ENCODE peak calls at places on chromosomes 5 and 9, in ten cellular contexts. One of them, this sample, is unnamed.

GRCh38 chr5:126594676-126595485 is at the start of gene ALDH7A1:
- DNase-seq in OCI-LY7: no peak
- DNase-seq in foreskin keratinocyte: peak; percentile 87
- DNase-seq in Calu3: peak; percentile 93
- DNase-seq in esophagus squamous epithelium: peak; percentile 23
- DNase-seq in GM10248: peak; percentile 62
- DNase-seq in keratinocyte: peak; percentile 59
- DNase-seq in upper lobe of left lung: peak; percentile 93
- DNase-seq in bronchial epithelial cell: peak; percentile 75
- DNase-seq in transverse colon: peak; percentile 90
- DNase-seq in this sample: peak; percentile 68

GRCh38 chr5:59119480-59119879 is 536.6 kb downstream of the RAB3C start:
- DNase-seq in OCI-LY7: no peak
- DNase-seq in foreskin keratinocyte: no peak
- DNase-seq in Calu3: no peak
- DNase-seq in esophagus squamous epithelium: no peak
- DNase-seq in GM10248: no peak
- DNase-seq in keratinocyte: no peak
- DNase-seq in upper lobe of left lung: no peak
- DNase-seq in bronchial epithelial cell: no peak
- DNase-seq in transverse colon: no peak
- DNase-seq in this sample: no peak

GRCh38 chr5:144169904-144170275 is 569 bp downstream of the YIPF5 start:
- DNase-seq in OCI-LY7: no peak
- DNase-seq in foreskin keratinocyte: no peak
- DNase-seq in Calu3: no peak
- DNase-seq in esophagus squamous epithelium: no peak
- DNase-seq in GM10248: no peak
- DNase-seq in keratinocyte: no peak
- DNase-seq in upper lobe of left lung: no peak
- DNase-seq in bronchial epithelial cell: no peak
- DNase-seq in transverse colon: no peak
- DNase-seq in this sample: no peak

GRCh38 chr5:28648108-28648507 is 1609.7 kb upstream of the CDH9 start:
- DNase-seq in OCI-LY7: no peak
- DNase-seq in foreskin keratinocyte: peak; percentile 49
- DNase-seq in Calu3: no peak
- DNase-seq in esophagus squamous epithelium: no peak
- DNase-seq in GM10248: no peak
- DNase-seq in keratinocyte: no peak
- DNase-seq in upper lobe of left lung: no peak
- DNase-seq in bronchial epithelial cell: peak; percentile 42
- DNase-seq in transverse colon: no peak
- DNase-seq in this sample: peak; percentile 15

GRCh38 chr5:170025853-170026252 is 45.6 kb upstream of the INSYN2B start:
- DNase-seq in OCI-LY7: no peak
- DNase-seq in foreskin keratinocyte: no peak
- DNase-seq in Calu3: no peak
- DNase-seq in esophagus squamous epithelium: no peak
- DNase-seq in GM10248: no peak
- DNase-seq in keratinocyte: no peak
- DNase-seq in upper lobe of left lung: no peak
- DNase-seq in bronchial epithelial cell: no peak
- DNase-seq in transverse colon: no peak
- DNase-seq in this sample: no peak

GRCh38 chr9:127796225-127796813 is 6.4 kb upstream of the FPGS start:
- DNase-seq in OCI-LY7: peak; percentile 58
- DNase-seq in foreskin keratinocyte: no peak
- DNase-seq in Calu3: no peak
- DNase-seq in esophagus squamous epithelium: no peak
- DNase-seq in GM10248: no peak
- DNase-seq in keratinocyte: no peak
- DNase-seq in upper lobe of left lung: no peak
- DNase-seq in bronchial epithelial cell: no peak
- DNase-seq in transverse colon: no peak
- DNase-seq in this sample: no peak

GRCh38 chr5:143449772-143450171 is 46.3 kb upstream of the NR3C1 start:
- DNase-seq in OCI-LY7: no peak
- DNase-seq in foreskin keratinocyte: no peak
- DNase-seq in Calu3: no peak
- DNase-seq in esophagus squamous epithelium: no peak
- DNase-seq in GM10248: no peak
- DNase-seq in keratinocyte: no peak
- DNase-seq in upper lobe of left lung: no peak
- DNase-seq in bronchial epithelial cell: no peak
- DNase-seq in transverse colon: no peak
- DNase-seq in this sample: no peak

GRCh38 chr5:68239485-68239884 is 23.9 kb downstream of the PIK3R1 start:
- DNase-seq in OCI-LY7: no peak
- DNase-seq in foreskin keratinocyte: peak; percentile 23
- DNase-seq in Calu3: no peak
- DNase-seq in esophagus squamous epithelium: no peak
- DNase-seq in GM10248: peak; percentile 54
- DNase-seq in keratinocyte: no peak
- DNase-seq in upper lobe of left lung: no peak
- DNase-seq in bronchial epithelial cell: no peak
- DNase-seq in transverse colon: peak; percentile 77
- DNase-seq in this sample: no peak

GRCh38 chr5:150765019-150765788 is 6.4 kb upstream of the DCTN4 start:
- DNase-seq in OCI-LY7: no peak
- DNase-seq in foreskin keratinocyte: no peak
- DNase-seq in Calu3: no peak
- DNase-seq in esophagus squamous epithelium: no peak
- DNase-seq in GM10248: no peak
- DNase-seq in keratinocyte: no peak
- DNase-seq in upper lobe of left lung: no peak
- DNase-seq in bronchial epithelial cell: no peak
- DNase-seq in transverse colon: no peak
- DNase-seq in this sample: no peak

GRCh38 chr5:150762216-150762615 is 3.4 kb upstream of the DCTN4 start:
- DNase-seq in OCI-LY7: no peak
- DNase-seq in foreskin keratinocyte: no peak
- DNase-seq in Calu3: no peak
- DNase-seq in esophagus squamous epithelium: no peak
- DNase-seq in GM10248: no peak
- DNase-seq in keratinocyte: no peak
- DNase-seq in upper lobe of left lung: no peak
- DNase-seq in bronchial epithelial cell: peak; percentile 40
- DNase-seq in transverse colon: no peak
- DNase-seq in this sample: no peak

GRCh38 chr5:150764530-150764929 is 5.7 kb upstream of the DCTN4 start:
- DNase-seq in OCI-LY7: no peak
- DNase-seq in foreskin keratinocyte: no peak
- DNase-seq in Calu3: no peak
- DNase-seq in esophagus squamous epithelium: no peak
- DNase-seq in GM10248: no peak
- DNase-seq in keratinocyte: no peak
- DNase-seq in upper lobe of left lung: no peak
- DNase-seq in bronchial epithelial cell: no peak
- DNase-seq in transverse colon: no peak
- DNase-seq in this sample: no peak

GRCh38 chr5:150765789-150766149 is 7.0 kb upstream of the DCTN4 start:
- DNase-seq in OCI-LY7: no peak
- DNase-seq in foreskin keratinocyte: no peak
- DNase-seq in Calu3: no peak
- DNase-seq in esophagus squamous epithelium: no peak
- DNase-seq in GM10248: no peak
- DNase-seq in keratinocyte: no peak
- DNase-seq in upper lobe of left lung: no peak
- DNase-seq in bronchial epithelial cell: no peak
- DNase-seq in transverse colon: no peak
- DNase-seq in this sample: no peak

DNA sequence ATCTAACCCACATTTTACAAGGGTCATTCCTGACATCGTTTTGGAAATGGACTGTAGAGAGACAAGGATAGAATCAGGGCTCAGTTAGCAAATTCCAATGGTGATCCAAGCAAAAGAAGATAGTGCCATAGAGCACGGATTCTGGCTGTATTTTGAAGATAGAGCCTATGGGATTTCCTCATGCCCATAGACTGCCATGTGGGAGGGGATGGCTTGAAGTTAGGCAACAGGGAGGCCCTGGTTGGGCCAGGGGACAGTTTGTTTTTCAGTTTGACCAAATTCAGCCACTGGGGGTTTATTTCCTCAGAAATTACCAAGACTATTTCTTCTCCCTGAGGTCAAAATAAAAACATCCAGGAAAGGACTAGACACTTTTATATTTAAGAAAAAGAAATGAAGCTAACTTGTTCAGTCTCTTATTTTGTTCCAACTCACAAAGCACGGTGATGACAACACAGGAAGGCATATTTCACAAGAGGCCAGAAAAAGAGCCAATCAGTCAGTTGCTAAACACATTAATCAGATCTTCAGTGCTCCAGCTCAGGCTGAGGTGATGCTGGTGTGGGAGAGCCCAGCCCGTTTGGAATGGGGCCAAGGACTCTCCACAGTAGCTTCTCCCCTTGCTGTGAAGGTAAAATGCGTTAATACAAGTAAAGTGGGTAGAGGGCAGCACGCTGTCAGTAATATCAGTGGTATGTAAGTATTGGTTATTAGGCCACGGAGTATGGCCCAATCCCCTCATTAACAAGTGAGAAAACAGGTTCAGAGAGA is 4.4 kb upstream of the DCTN4 start:
- DNase-seq in OCI-LY7: no peak
- DNase-seq in foreskin keratinocyte: peak; percentile 92
- DNase-seq in Calu3: no peak
- DNase-seq in esophagus squamous epithelium: no peak
- DNase-seq in GM10248: no peak
- DNase-seq in keratinocyte: peak; percentile 77
- DNase-seq in upper lobe of left lung: no peak
- DNase-seq in bronchial epithelial cell: peak; percentile 97
- DNase-seq in transverse colon: peak; percentile 35
- DNase-seq in this sample: peak; percentile 90
- TF ChIP-seq CTCF in OCI-LY7: no peak
- TF ChIP-seq CTCF in foreskin keratinocyte: peak; percentile 49
- TF ChIP-seq CTCF in Calu3: no peak
- TF ChIP-seq CTCF in esophagus squamous epithelium: no peak
- TF ChIP-seq CTCF in GM10248: no peak
- TF ChIP-seq CTCF in keratinocyte: no peak
- TF ChIP-seq CTCF in upper lobe of left lung: no peak
- TF ChIP-seq CTCF in bronchial epithelial cell: no peak
- TF ChIP-seq CTCF in transverse colon: no peak
- TF ChIP-seq CTCF in this sample: no peak

GRCh38 chr5:179821298-179822058 is 773 bp downstream of the SQSTM1 start:
- DNase-seq in OCI-LY7: peak; percentile 80
- DNase-seq in foreskin keratinocyte: peak; percentile 81
- DNase-seq in Calu3: peak; percentile 98
- DNase-seq in esophagus squamous epithelium: peak; percentile 71
- DNase-seq in GM10248: peak; percentile 91
- DNase-seq in keratinocyte: no peak
- DNase-seq in upper lobe of left lung: peak; percentile 96
- DNase-seq in bronchial epithelial cell: peak; percentile 80
- DNase-seq in transverse colon: peak; percentile 97
- DNase-seq in this sample: peak; percentile 97

GRCh38 chr5:179819296-179820126 is 1.2 kb upstream of the SQSTM1 start:
- DNase-seq in OCI-LY7: peak; percentile 47
- DNase-seq in foreskin keratinocyte: peak; percentile 70
- DNase-seq in Calu3: peak; percentile 90
- DNase-seq in esophagus squamous epithelium: no peak
- DNase-seq in GM10248: peak; percentile 61
- DNase-seq in keratinocyte: no peak
- DNase-seq in upper lobe of left lung: peak; percentile 91
- DNase-seq in bronchial epithelial cell: peak; percentile 45
- DNase-seq in transverse colon: peak; percentile 77
- DNase-seq in this sample: peak; percentile 60

GRCh38 chr5:179822059-179822432 is 1.3 kb downstream of the SQSTM1 start:
- DNase-seq in OCI-LY7: no peak
- DNase-seq in foreskin keratinocyte: no peak
- DNase-seq in Calu3: no peak
- DNase-seq in esophagus squamous epithelium: no peak
- DNase-seq in GM10248: no peak
- DNase-seq in keratinocyte: no peak
- DNase-seq in upper lobe of left lung: no peak
- DNase-seq in bronchial epithelial cell: no peak
- DNase-seq in transverse colon: no peak
- DNase-seq in this sample: no peak

GRCh38 chr5:179820127-179820482 is 600 bp upstream of the SQSTM1 start:
- DNase-seq in OCI-LY7: no peak
- DNase-seq in foreskin keratinocyte: no peak
- DNase-seq in Calu3: no peak
- DNase-seq in esophagus squamous epithelium: no peak
- DNase-seq in GM10248: no peak
- DNase-seq in keratinocyte: no peak
- DNase-seq in upper lobe of left lung: no peak
- DNase-seq in bronchial epithelial cell: no peak
- DNase-seq in transverse colon: no peak
- DNase-seq in this sample: no peak

GRCh38 chr5:179820483-179821297 is at the start of gene SQSTM1:
- DNase-seq in OCI-LY7: peak; percentile 88
- DNase-seq in foreskin keratinocyte: peak; percentile 65
- DNase-seq in Calu3: peak; percentile 91
- DNase-seq in esophagus squamous epithelium: no peak
- DNase-seq in GM10248: peak; percentile 90
- DNase-seq in keratinocyte: no peak
- DNase-seq in upper lobe of left lung: peak; percentile 98
- DNase-seq in bronchial epithelial cell: peak; percentile 45
- DNase-seq in transverse colon: peak; percentile 88
- DNase-seq in this sample: peak; percentile 87
- TF ChIP-seq CTCF in OCI-LY7: no peak
- TF ChIP-seq CTCF in foreskin keratinocyte: no peak
- TF ChIP-seq CTCF in Calu3: no peak
- TF ChIP-seq CTCF in esophagus squamous epithelium: peak; percentile 54
- TF ChIP-seq CTCF in GM10248: no peak
- TF ChIP-seq CTCF in keratinocyte: peak; percentile 3
- TF ChIP-seq CTCF in upper lobe of left lung: peak; percentile 24
- TF ChIP-seq CTCF in bronchial epithelial cell: peak; percentile 10
- TF ChIP-seq CTCF in transverse colon: no peak
- TF ChIP-seq CTCF in this sample: no peak

DNA sequence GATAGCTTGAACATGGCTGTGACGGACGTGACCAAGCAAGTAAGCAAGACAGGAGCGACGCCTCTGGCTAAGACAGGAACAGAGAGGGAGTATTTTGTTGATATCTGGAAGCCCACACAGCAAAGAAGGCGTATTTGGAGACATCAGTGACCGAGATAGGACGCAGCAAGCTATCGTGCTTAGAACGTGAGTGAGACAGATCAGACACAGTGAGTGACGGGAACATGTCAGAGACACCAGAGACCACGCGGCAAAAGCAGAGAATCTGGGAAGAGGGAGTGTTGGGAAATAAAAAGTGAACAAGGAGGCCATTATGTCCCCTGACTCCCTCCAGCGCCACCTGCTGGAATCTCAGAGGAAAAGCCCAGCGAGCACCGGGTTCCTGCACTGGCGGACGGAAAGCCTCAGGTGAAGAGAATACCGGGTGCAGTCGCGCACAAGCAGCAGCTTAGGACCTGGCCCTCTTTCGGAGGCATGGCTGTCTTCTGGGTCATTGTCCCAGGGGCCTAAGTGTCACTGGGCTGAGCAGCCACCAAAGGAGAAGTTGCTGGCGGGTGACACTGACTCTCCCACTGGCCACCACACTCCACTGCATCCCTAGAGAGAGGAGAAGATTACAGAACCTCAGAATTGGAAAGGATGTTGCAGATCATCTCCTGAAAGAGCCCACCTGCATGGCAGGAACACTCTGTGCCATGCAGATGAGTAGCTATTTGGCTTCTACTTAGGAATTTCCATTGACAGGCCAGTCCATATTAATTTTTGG is 99.1 kb downstream of the FBXO38 start:
- DNase-seq in OCI-LY7: peak; percentile 54
- DNase-seq in foreskin keratinocyte: peak; percentile 21
- DNase-seq in Calu3: peak; percentile 71
- DNase-seq in esophagus squamous epithelium: no peak
- DNase-seq in GM10248: peak; percentile 53
- DNase-seq in keratinocyte: no peak
- DNase-seq in upper lobe of left lung: peak; percentile 19
- DNase-seq in bronchial epithelial cell: peak; percentile 7
- DNase-seq in transverse colon: peak; percentile 28
- DNase-seq in this sample: peak; percentile 19
- TF ChIP-seq CTCF in OCI-LY7: peak; percentile 84
- TF ChIP-seq CTCF in foreskin keratinocyte: peak; percentile 67
- TF ChIP-seq CTCF in Calu3: peak; percentile 71
- TF ChIP-seq CTCF in esophagus squamous epithelium: peak; percentile 64
- TF ChIP-seq CTCF in GM10248: peak; percentile 84
- TF ChIP-seq CTCF in keratinocyte: peak; percentile 70
- TF ChIP-seq CTCF in upper lobe of left lung: peak; percentile 69
- TF ChIP-seq CTCF in bronchial epithelial cell: peak; percentile 79
- TF ChIP-seq CTCF in transverse colon: peak; percentile 25
- TF ChIP-seq CTCF in this sample: peak; percentile 54

GRCh38 chr5:31827862-31828261 is 188.9 kb downstream of the PDZD2 start:
- DNase-seq in OCI-LY7: no peak
- DNase-seq in foreskin keratinocyte: peak; percentile 75
- DNase-seq in Calu3: no peak
- DNase-seq in esophagus squamous epithelium: no peak
- DNase-seq in GM10248: no peak
- DNase-seq in keratinocyte: no peak
- DNase-seq in upper lobe of left lung: no peak
- DNase-seq in bronchial epithelial cell: peak; percentile 91
- DNase-seq in transverse colon: no peak
- DNase-seq in this sample: peak; percentile 48

GRCh38 chr5:31819926-31820516 is 181.1 kb downstream of the PDZD2 start:
- DNase-seq in OCI-LY7: no peak
- DNase-seq in foreskin keratinocyte: no peak
- DNase-seq in Calu3: no peak
- DNase-seq in esophagus squamous epithelium: no peak
- DNase-seq in GM10248: no peak
- DNase-seq in keratinocyte: no peak
- DNase-seq in upper lobe of left lung: no peak
- DNase-seq in bronchial epithelial cell: no peak
- DNase-seq in transverse colon: no peak
- DNase-seq in this sample: no peak

GRCh38 chr5:31825775-31826068 is 186.8 kb downstream of the PDZD2 start:
- DNase-seq in OCI-LY7: no peak
- DNase-seq in foreskin keratinocyte: no peak
- DNase-seq in Calu3: no peak
- DNase-seq in esophagus squamous epithelium: no peak
- DNase-seq in GM10248: no peak
- DNase-seq in keratinocyte: no peak
- DNase-seq in upper lobe of left lung: no peak
- DNase-seq in bronchial epithelial cell: no peak
- DNase-seq in transverse colon: no peak
- DNase-seq in this sample: no peak

GRCh38 chr5:31824886-31825774 is 186.2 kb downstream of the PDZD2 start:
- DNase-seq in OCI-LY7: peak; percentile 80
- DNase-seq in foreskin keratinocyte: peak; percentile 62
- DNase-seq in Calu3: peak; percentile 59
- DNase-seq in esophagus squamous epithelium: no peak
- DNase-seq in GM10248: peak; percentile 30
- DNase-seq in keratinocyte: no peak
- DNase-seq in upper lobe of left lung: no peak
- DNase-seq in bronchial epithelial cell: peak; percentile 74
- DNase-seq in transverse colon: peak; percentile 21
- DNase-seq in this sample: peak; percentile 61

DNA sequence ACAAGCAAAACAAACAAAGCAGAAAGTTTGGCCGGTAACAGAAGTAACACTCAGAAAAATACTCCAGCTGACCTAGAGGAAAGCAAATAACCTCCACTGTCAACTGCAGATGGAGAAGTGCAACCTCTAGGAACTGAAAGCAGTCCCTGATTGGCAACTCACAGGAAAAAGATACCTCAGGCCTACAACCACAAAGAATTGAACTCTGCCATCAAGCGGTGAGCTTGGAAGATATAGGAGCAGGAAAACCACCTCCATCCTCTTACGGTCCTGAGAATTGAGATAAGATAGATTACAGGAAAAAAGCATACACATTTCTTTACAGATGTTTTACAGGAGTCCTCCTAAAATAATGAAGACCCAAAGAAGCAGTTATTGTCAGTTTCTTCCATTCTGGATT is 184.5 kb downstream of the PDZD2 start:
- DNase-seq in OCI-LY7: no peak
- DNase-seq in foreskin keratinocyte: no peak
- DNase-seq in Calu3: no peak
- DNase-seq in esophagus squamous epithelium: no peak
- DNase-seq in GM10248: no peak
- DNase-seq in keratinocyte: no peak
- DNase-seq in upper lobe of left lung: no peak
- DNase-seq in bronchial epithelial cell: no peak
- DNase-seq in transverse colon: no peak
- DNase-seq in this sample: no peak
- TF ChIP-seq CTCF in OCI-LY7: peak; percentile 31
- TF ChIP-seq CTCF in foreskin keratinocyte: no peak
- TF ChIP-seq CTCF in Calu3: no peak
- TF ChIP-seq CTCF in esophagus squamous epithelium: no peak
- TF ChIP-seq CTCF in GM10248: no peak
- TF ChIP-seq CTCF in keratinocyte: no peak
- TF ChIP-seq CTCF in upper lobe of left lung: no peak
- TF ChIP-seq CTCF in bronchial epithelial cell: no peak
- TF ChIP-seq CTCF in transverse colon: no peak
- TF ChIP-seq CTCF in this sample: no peak

This sample was measured in RWPE1.